ENCODE peak calls at places on chromosomes 6 and 20, in five cellular contexts. One of them, this sample, is unnamed.

GRCh38 chr6:2766767-2767314 is 1.6 kb downstream of the WRNIP1 start:
- DNase-seq in SK-N-SH: no peak
- DNase-seq in K562: no peak
- DNase-seq in GM12878: no peak
- DNase-seq in A549: no peak
- DNase-seq in this sample: peak

GRCh38 chr20:21719592-21720214 is 14.2 kb downstream of the PAX1 start:
- DNase-seq in A549: peak
- DNase-seq in SK-N-SH: peak
- DNase-seq in GM12878: peak
- DNase-seq in K562: peak
- DNase-seq in this sample: peak

GRCh38 chr6:117481278-117481925 is 1.1 kb upstream of the DCBLD1 start:
- DNase-seq in GM12878: no peak
- DNase-seq in A549: no peak
- DNase-seq in K562: peak
- DNase-seq in SK-N-SH: no peak
- DNase-seq in this sample: no peak

GRCh38 chr6:111087106-111087835 is at the start of gene SLC16A10:
- DNase-seq in K562: peak
- DNase-seq in GM12878: no peak
- DNase-seq in A549: peak
- DNase-seq in SK-N-SH: peak
- DNase-seq in this sample: no peak

GRCh38 chr20:51217347-51218045 is 194.6 kb upstream of the KCNG1 start:
- DNase-seq in GM12878: no peak
- DNase-seq in A549: no peak
- DNase-seq in K562: no peak
- DNase-seq in SK-N-SH: no peak
- DNase-seq in this sample: no peak

GRCh38 chr6:130934848-130935585 is 107.8 kb downstream of the SMLR1 start:
- DNase-seq in GM12878: no peak
- DNase-seq in K562: no peak
- DNase-seq in A549: no peak
- DNase-seq in SK-N-SH: no peak
- DNase-seq in this sample: no peak

GRCh38 chr6:99458319-99458718 is 33.2 kb upstream of the PNISR start:
- DNase-seq in SK-N-SH: no peak
- DNase-seq in A549: peak
- DNase-seq in K562: peak
- DNase-seq in GM12878: no peak
- DNase-seq in this sample: peak

GRCh38 chr6:98576811-98577210 is 257.6 kb upstream of the POU3F2 start:
- DNase-seq in SK-N-SH: no peak
- DNase-seq in A549: no peak
- DNase-seq in K562: no peak
- DNase-seq in GM12878: no peak
- DNase-seq in this sample: no peak

GRCh38 chr6:116074732-116075387 is 14.2 kb upstream of the FRK start:
- DNase-seq in GM12878: no peak
- DNase-seq in K562: no peak
- DNase-seq in SK-N-SH: no peak
- DNase-seq in A549: no peak
- DNase-seq in this sample: peak

GRCh38 chr6:93105017-93105416 is 314.3 kb downstream of the EPHA7 start:
- DNase-seq in K562: no peak
- DNase-seq in SK-N-SH: no peak
- DNase-seq in GM12878: no peak
- DNase-seq in A549: no peak
- DNase-seq in this sample: peak

GRCh38 chr6:2168480-2168879 is 76.9 kb downstream of the GMDS start:
- DNase-seq in GM12878: no peak
- DNase-seq in A549: no peak
- DNase-seq in SK-N-SH: no peak
- DNase-seq in K562: no peak
- DNase-seq in this sample: peak

GRCh38 chr6:94953867-94954631 is 623.3 kb upstream of the MANEA start:
- DNase-seq in GM12878: peak
- DNase-seq in SK-N-SH: no peak
- DNase-seq in A549: no peak
- DNase-seq in K562: no peak
- DNase-seq in this sample: no peak

GRCh38 chr20:49432562-49432961 is 49.9 kb downstream of the KCNB1 start:
- DNase-seq in A549: no peak
- DNase-seq in K562: no peak
- DNase-seq in GM12878: no peak
- DNase-seq in SK-N-SH: no peak
- DNase-seq in this sample: no peak

GRCh38 chr6:152948150-152948768 is 34.6 kb downstream of the FBXO5 start:
- DNase-seq in GM12878: no peak
- DNase-seq in SK-N-SH: peak
- DNase-seq in K562: peak
- DNase-seq in A549: peak
- DNase-seq in this sample: peak

GRCh38 chr6:36455486-36456027 is 12.8 kb downstream of the KCTD20 start:
- DNase-seq in GM12878: no peak
- DNase-seq in SK-N-SH: no peak
- DNase-seq in A549: no peak
- DNase-seq in K562: no peak
- DNase-seq in this sample: no peak

GRCh38 chr6:135251964-135252429 is 70.9 kb downstream of the MYB start:
- DNase-seq in GM12878: no peak
- DNase-seq in K562: no peak
- DNase-seq in SK-N-SH: no peak
- DNase-seq in A549: no peak
- DNase-seq in this sample: peak

GRCh38 chr6:37623666-37624065 is 74.0 kb downstream of the MDGA1 start:
- DNase-seq in A549: no peak
- DNase-seq in SK-N-SH: no peak
- DNase-seq in GM12878: no peak
- DNase-seq in K562: no peak
- DNase-seq in this sample: no peak

GRCh38 chr6:98985391-98985790 is 37.6 kb upstream of the FBXL4 start:
- DNase-seq in A549: no peak
- DNase-seq in K562: no peak
- DNase-seq in GM12878: no peak
- DNase-seq in SK-N-SH: no peak
- DNase-seq in this sample: no peak

GRCh38 chr6:53309059-53309896 is 39.5 kb downstream of the ELOVL5 start:
- DNase-seq in SK-N-SH: peak
- DNase-seq in GM12878: peak
- DNase-seq in K562: peak
- DNase-seq in A549: peak
- DNase-seq in this sample: peak

GRCh38 chr6:152636675-152637421 is at the start of gene SYNE1:
- DNase-seq in GM12878: no peak
- DNase-seq in A549: peak
- DNase-seq in SK-N-SH: peak
- DNase-seq in K562: no peak
- DNase-seq in this sample: peak

GRCh38 chr6:74068945-74069570 is 373.1 kb downstream of the CD109 start:
- DNase-seq in SK-N-SH: no peak
- DNase-seq in K562: no peak
- DNase-seq in A549: no peak
- DNase-seq in GM12878: no peak
- DNase-seq in this sample: peak

GRCh38 chr20:38278150-38278549 is 17.6 kb upstream of the KIAA1755 start:
- DNase-seq in A549: no peak
- DNase-seq in GM12878: no peak
- DNase-seq in K562: no peak
- DNase-seq in SK-N-SH: no peak
- DNase-seq in this sample: peak

DNA sequence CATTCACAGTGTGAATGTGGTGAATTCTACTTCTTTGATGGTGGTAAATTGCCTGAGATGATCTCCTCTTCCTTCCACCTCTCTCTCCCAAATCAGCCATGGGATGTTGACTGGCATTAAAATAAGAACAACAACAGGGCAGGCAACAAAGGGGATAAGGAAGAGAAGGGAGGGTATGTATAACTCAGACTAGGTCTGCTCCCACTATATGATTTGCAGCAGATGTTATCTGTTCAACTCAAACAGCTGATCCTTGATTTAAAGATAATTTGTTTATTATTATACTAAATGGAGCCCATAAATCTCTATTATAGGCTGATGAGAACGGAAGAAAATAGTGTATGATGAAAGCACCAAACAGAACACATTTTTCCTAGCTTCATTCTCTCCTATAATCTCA is 262.0 kb downstream of the BTBD3 start:
- DNase-seq in GM12878: no peak
- DNase-seq in A549: no peak
- DNase-seq in K562: no peak
- DNase-seq in SK-N-SH: peak
- DNase-seq in this sample: no peak
- TF ChIP-seq RCOR1 in GM12878: no peak
- TF ChIP-seq RCOR1 in A549: no peak
- TF ChIP-seq RCOR1 in K562: no peak
- TF ChIP-seq RCOR1 in SK-N-SH: no peak
- TF ChIP-seq RCOR1 in this sample: no peak

DNA sequence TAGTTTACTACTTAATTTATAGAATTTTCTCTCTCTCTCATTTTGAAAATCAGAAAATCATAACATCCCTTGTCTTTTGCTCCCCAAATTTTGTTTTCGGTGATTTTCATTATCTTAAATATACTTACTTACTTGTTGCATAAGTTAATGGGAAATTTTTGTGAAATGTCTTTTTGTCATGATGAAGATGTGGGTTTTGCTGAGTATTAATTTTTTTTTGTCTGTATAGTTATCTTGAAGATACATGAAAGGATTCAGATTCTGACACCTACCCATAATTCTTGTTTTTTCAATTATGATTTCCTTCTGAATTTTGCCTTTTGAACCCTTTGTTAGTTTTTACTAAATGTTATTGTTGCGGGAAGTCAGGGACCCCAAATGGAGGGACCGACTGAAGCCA is 817.9 kb downstream of the EYS start:
- DNase-seq in SK-N-SH: no peak
- DNase-seq in A549: no peak
- DNase-seq in K562: no peak
- DNase-seq in GM12878: no peak
- DNase-seq in this sample: no peak
- H3K27ac ChIP-seq in SK-N-SH: no peak
- H3K27ac ChIP-seq in A549: no peak
- H3K27ac ChIP-seq in K562: no peak
- H3K27ac ChIP-seq in GM12878: no peak
- H3K27ac ChIP-seq in this sample: no peak

DNA sequence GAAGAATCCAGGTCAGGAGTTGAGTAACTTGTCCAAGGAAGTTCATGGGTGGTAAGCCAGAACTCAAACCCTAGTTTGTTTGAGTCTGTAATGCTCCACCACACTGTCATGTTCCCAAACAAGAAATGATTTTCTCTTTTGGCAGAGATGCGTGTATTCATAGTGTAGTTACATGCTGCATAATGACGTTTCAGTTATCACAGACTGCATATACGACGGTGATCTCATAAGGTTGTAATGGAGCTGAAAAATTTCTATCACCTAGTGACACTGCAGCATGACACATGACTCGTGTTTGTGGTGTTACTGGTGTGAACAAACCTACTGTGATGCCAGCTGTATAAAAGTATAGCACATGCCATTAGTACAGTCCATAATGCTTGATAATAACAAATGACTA is 102.6 kb downstream of the TULP4 start:
- DNase-seq in A549: no peak
- DNase-seq in GM12878: no peak
- DNase-seq in SK-N-SH: no peak
- DNase-seq in K562: no peak
- DNase-seq in this sample: peak
- TF ChIP-seq RCOR1 in A549: no peak
- TF ChIP-seq RCOR1 in GM12878: no peak
- TF ChIP-seq RCOR1 in SK-N-SH: no peak
- TF ChIP-seq RCOR1 in K562: no peak
- TF ChIP-seq RCOR1 in this sample: no peak

GRCh38 chr6:70375882-70376281 is 37.4 kb upstream of the FAM135A start:
- DNase-seq in A549: peak
- DNase-seq in GM12878: no peak
- DNase-seq in K562: peak
- DNase-seq in SK-N-SH: no peak
- DNase-seq in this sample: no peak
- H3K27ac ChIP-seq in A549: peak
- H3K27ac ChIP-seq in GM12878: no peak
- H3K27ac ChIP-seq in K562: no peak
- H3K27ac ChIP-seq in SK-N-SH: no peak
- H3K27ac ChIP-seq in this sample: no peak

GRCh38 chr20:13995086-13995665 is at the start of gene MACROD2:
- DNase-seq in GM12878: no peak
- DNase-seq in K562: no peak
- DNase-seq in A549: peak
- DNase-seq in SK-N-SH: peak
- DNase-seq in this sample: peak

GRCh38 chr20:13991311-13991710 is 897 bp upstream of the SEL1L2 start:
- DNase-seq in GM12878: no peak
- DNase-seq in A549: no peak
- DNase-seq in SK-N-SH: no peak
- DNase-seq in K562: no peak
- DNase-seq in this sample: no peak

GRCh38 chr20:13990465-13990864 is at the start of gene SEL1L2:
- DNase-seq in A549: no peak
- DNase-seq in K562: no peak
- DNase-seq in SK-N-SH: peak
- DNase-seq in GM12878: no peak
- DNase-seq in this sample: no peak

GRCh38 chr20:13996265-13996664 is 949 bp downstream of the MACROD2 start:
- DNase-seq in SK-N-SH: no peak
- DNase-seq in GM12878: no peak
- DNase-seq in A549: no peak
- DNase-seq in K562: no peak
- DNase-seq in this sample: no peak

GRCh38 chr20:13995841-13996240 is 525 bp downstream of the MACROD2 start:
- DNase-seq in A549: peak
- DNase-seq in GM12878: no peak
- DNase-seq in K562: no peak
- DNase-seq in SK-N-SH: peak
- DNase-seq in this sample: no peak
- TF ChIP-seq RCOR1 in A549: no peak
- TF ChIP-seq RCOR1 in GM12878: no peak
- TF ChIP-seq RCOR1 in K562: no peak
- TF ChIP-seq RCOR1 in SK-N-SH: no peak
- TF ChIP-seq RCOR1 in this sample: no peak

GRCh38 chr20:32470940-32471339 is 112.8 kb downstream of the ASXL1 start:
- DNase-seq in K562: no peak
- DNase-seq in A549: no peak
- DNase-seq in SK-N-SH: no peak
- DNase-seq in GM12878: no peak
- DNase-seq in this sample: no peak
- H3K27ac ChIP-seq in K562: no peak
- H3K27ac ChIP-seq in A549: no peak
- H3K27ac ChIP-seq in SK-N-SH: peak
- H3K27ac ChIP-seq in GM12878: no peak
- H3K27ac ChIP-seq in this sample: peak